ENCODE peak calls at places on chromosomes 13 and 19, in ten cellular contexts. One of them, this sample, is unnamed.

GRCh38 chr19:45641274-45642105 is 2.3 kb upstream of the EML2 start:
- DNase-seq in Calu3: peak
- DNase-seq in cardiac fibroblast: peak
- DNase-seq in fibroblast of pulmonary artery: peak
- DNase-seq in PC-3: peak
- DNase-seq in GM10248: peak
- DNase-seq in lower leg skin: peak
- DNase-seq in left lung: peak
- DNase-seq in AG04450: no peak
- DNase-seq in RWPE1: peak
- DNase-seq in this sample: peak

GRCh38 chr13:41995946-41996345 is 35.0 kb upstream of the VWA8 start:
- DNase-seq in Calu3: no peak
- DNase-seq in cardiac fibroblast: peak
- DNase-seq in fibroblast of pulmonary artery: peak
- DNase-seq in PC-3: peak
- DNase-seq in GM10248: peak
- DNase-seq in lower leg skin: no peak
- DNase-seq in left lung: no peak
- DNase-seq in AG04450: no peak
- DNase-seq in RWPE1: no peak
- DNase-seq in this sample: no peak

GRCh38 chr19:40959338-40959737 is 31.7 kb upstream of the CYP2B6 start:
- DNase-seq in Calu3: no peak
- DNase-seq in cardiac fibroblast: no peak
- DNase-seq in fibroblast of pulmonary artery: no peak
- DNase-seq in PC-3: no peak
- DNase-seq in GM10248: no peak
- DNase-seq in lower leg skin: no peak
- DNase-seq in left lung: no peak
- DNase-seq in AG04450: no peak
- DNase-seq in RWPE1: no peak
- DNase-seq in this sample: no peak

GRCh38 chr13:106522112-106522511 is 13.3 kb downstream of the EFNB2 start:
- DNase-seq in Calu3: no peak
- DNase-seq in cardiac fibroblast: no peak
- DNase-seq in fibroblast of pulmonary artery: no peak
- DNase-seq in PC-3: no peak
- DNase-seq in GM10248: no peak
- DNase-seq in lower leg skin: no peak
- DNase-seq in left lung: no peak
- DNase-seq in AG04450: no peak
- DNase-seq in RWPE1: no peak
- DNase-seq in this sample: no peak

GRCh38 chr13:110643768-110644421 is 28.6 kb downstream of the NAXD start:
- DNase-seq in Calu3: no peak
- DNase-seq in cardiac fibroblast: no peak
- DNase-seq in fibroblast of pulmonary artery: no peak
- DNase-seq in PC-3: no peak
- DNase-seq in GM10248: no peak
- DNase-seq in lower leg skin: peak
- DNase-seq in left lung: no peak
- DNase-seq in AG04450: no peak
- DNase-seq in RWPE1: no peak
- DNase-seq in this sample: no peak

GRCh38 chr19:41495589-41495988 is 52.6 kb downstream of the ERICH4 start:
- DNase-seq in Calu3: no peak
- DNase-seq in cardiac fibroblast: no peak
- DNase-seq in fibroblast of pulmonary artery: no peak
- DNase-seq in PC-3: no peak
- DNase-seq in GM10248: no peak
- DNase-seq in lower leg skin: no peak
- DNase-seq in left lung: no peak
- DNase-seq in AG04450: no peak
- DNase-seq in RWPE1: no peak
- DNase-seq in this sample: no peak

GRCh38 chr13:113552786-113553540 is 31.6 kb upstream of the TFDP1 start:
- DNase-seq in Calu3: no peak
- DNase-seq in cardiac fibroblast: no peak
- DNase-seq in fibroblast of pulmonary artery: no peak
- DNase-seq in PC-3: no peak
- DNase-seq in GM10248: no peak
- DNase-seq in lower leg skin: peak
- DNase-seq in left lung: peak
- DNase-seq in AG04450: no peak
- DNase-seq in RWPE1: no peak
- DNase-seq in this sample: no peak

GRCh38 chr19:33349319-33350289 is 23.9 kb upstream of the CEBPG start:
- DNase-seq in Calu3: no peak
- DNase-seq in cardiac fibroblast: no peak
- DNase-seq in fibroblast of pulmonary artery: no peak
- DNase-seq in PC-3: no peak
- DNase-seq in GM10248: no peak
- DNase-seq in lower leg skin: peak
- DNase-seq in left lung: no peak
- DNase-seq in AG04450: no peak
- DNase-seq in RWPE1: no peak
- DNase-seq in this sample: no peak

GRCh38 chr13:79353698-79354097 is 52.4 kb downstream of the RBM26 start:
- DNase-seq in Calu3: no peak
- DNase-seq in cardiac fibroblast: peak
- DNase-seq in fibroblast of pulmonary artery: peak
- DNase-seq in PC-3: no peak
- DNase-seq in GM10248: no peak
- DNase-seq in lower leg skin: no peak
- DNase-seq in left lung: no peak
- DNase-seq in AG04450: no peak
- DNase-seq in RWPE1: no peak
- DNase-seq in this sample: no peak

GRCh38 chr19:58483776-58484175 is 7.6 kb downstream of the ZNF446 start:
- DNase-seq in Calu3: no peak
- DNase-seq in cardiac fibroblast: no peak
- DNase-seq in fibroblast of pulmonary artery: no peak
- DNase-seq in PC-3: no peak
- DNase-seq in GM10248: no peak
- DNase-seq in lower leg skin: no peak
- DNase-seq in left lung: no peak
- DNase-seq in AG04450: no peak
- DNase-seq in RWPE1: no peak
- DNase-seq in this sample: no peak

GRCh38 chr19:3725640-3726310 is 17.6 kb downstream of the TJP3 start:
- DNase-seq in Calu3: peak
- DNase-seq in cardiac fibroblast: no peak
- DNase-seq in fibroblast of pulmonary artery: no peak
- DNase-seq in PC-3: no peak
- DNase-seq in GM10248: no peak
- DNase-seq in lower leg skin: no peak
- DNase-seq in left lung: peak
- DNase-seq in AG04450: no peak
- DNase-seq in RWPE1: no peak
- DNase-seq in this sample: no peak

GRCh38 chr13:113162783-113163685 is 4.6 kb downstream of the PROZ start:
- DNase-seq in Calu3: no peak
- DNase-seq in cardiac fibroblast: no peak
- DNase-seq in fibroblast of pulmonary artery: no peak
- DNase-seq in PC-3: no peak
- DNase-seq in GM10248: no peak
- DNase-seq in lower leg skin: no peak
- DNase-seq in left lung: no peak
- DNase-seq in AG04450: no peak
- DNase-seq in RWPE1: no peak
- DNase-seq in this sample: no peak

GRCh38 chr13:103036268-103036667 is 29.9 kb downstream of the SLC10A2 start:
- DNase-seq in Calu3: no peak
- DNase-seq in cardiac fibroblast: no peak
- DNase-seq in fibroblast of pulmonary artery: no peak
- DNase-seq in PC-3: peak
- DNase-seq in GM10248: no peak
- DNase-seq in lower leg skin: no peak
- DNase-seq in left lung: no peak
- DNase-seq in AG04450: no peak
- DNase-seq in RWPE1: no peak
- DNase-seq in this sample: no peak

GRCh38 chr13:91126806-91127205 is 220.7 kb upstream of the MIR17HG start:
- DNase-seq in Calu3: no peak
- DNase-seq in cardiac fibroblast: no peak
- DNase-seq in fibroblast of pulmonary artery: peak
- DNase-seq in PC-3: no peak
- DNase-seq in GM10248: no peak
- DNase-seq in lower leg skin: no peak
- DNase-seq in left lung: no peak
- DNase-seq in AG04450: no peak
- DNase-seq in RWPE1: no peak
- DNase-seq in this sample: no peak

GRCh38 chr13:53250272-53250875 is 221.8 kb downstream of the OLFM4 start:
- DNase-seq in Calu3: peak
- DNase-seq in cardiac fibroblast: peak
- DNase-seq in fibroblast of pulmonary artery: peak
- DNase-seq in PC-3: peak
- DNase-seq in GM10248: peak
- DNase-seq in lower leg skin: no peak
- DNase-seq in left lung: no peak
- DNase-seq in AG04450: peak
- DNase-seq in RWPE1: peak
- DNase-seq in this sample: no peak

GRCh38 chr13:19587635-19588300 is 26.4 kb upstream of the TPTE2 start:
- DNase-seq in Calu3: peak
- DNase-seq in cardiac fibroblast: peak
- DNase-seq in fibroblast of pulmonary artery: peak
- DNase-seq in PC-3: peak
- DNase-seq in GM10248: peak
- DNase-seq in lower leg skin: peak
- DNase-seq in left lung: no peak
- DNase-seq in AG04450: no peak
- DNase-seq in RWPE1: no peak
- DNase-seq in this sample: no peak
- TF ChIP-seq CTCF in Calu3: peak
- TF ChIP-seq CTCF in cardiac fibroblast: peak
- TF ChIP-seq CTCF in fibroblast of pulmonary artery: peak
- TF ChIP-seq CTCF in PC-3: peak
- TF ChIP-seq CTCF in GM10248: peak
- TF ChIP-seq CTCF in lower leg skin: no peak
- TF ChIP-seq CTCF in left lung: peak
- TF ChIP-seq CTCF in AG04450: peak
- TF ChIP-seq CTCF in RWPE1: peak
- TF ChIP-seq CTCF in this sample: no peak

GRCh38 chr13:24252136-24252535 is 57.2 kb upstream of the C1QTNF9 start:
- DNase-seq in Calu3: no peak
- DNase-seq in cardiac fibroblast: no peak
- DNase-seq in fibroblast of pulmonary artery: no peak
- DNase-seq in PC-3: no peak
- DNase-seq in GM10248: no peak
- DNase-seq in lower leg skin: no peak
- DNase-seq in left lung: no peak
- DNase-seq in AG04450: no peak
- DNase-seq in RWPE1: no peak
- DNase-seq in this sample: no peak

GRCh38 chr13:24249586-24249985 is 59.8 kb upstream of the C1QTNF9 start:
- DNase-seq in Calu3: no peak
- DNase-seq in cardiac fibroblast: no peak
- DNase-seq in fibroblast of pulmonary artery: no peak
- DNase-seq in PC-3: no peak
- DNase-seq in GM10248: no peak
- DNase-seq in lower leg skin: no peak
- DNase-seq in left lung: no peak
- DNase-seq in AG04450: no peak
- DNase-seq in RWPE1: no peak
- DNase-seq in this sample: no peak

GRCh38 chr13:24251525-24251924 is 57.9 kb upstream of the C1QTNF9 start:
- DNase-seq in Calu3: no peak
- DNase-seq in cardiac fibroblast: no peak
- DNase-seq in fibroblast of pulmonary artery: no peak
- DNase-seq in PC-3: no peak
- DNase-seq in GM10248: no peak
- DNase-seq in lower leg skin: no peak
- DNase-seq in left lung: no peak
- DNase-seq in AG04450: no peak
- DNase-seq in RWPE1: no peak
- DNase-seq in this sample: no peak

GRCh38 chr13:24253520-24254150 is 55.7 kb upstream of the C1QTNF9 start:
- DNase-seq in Calu3: no peak
- DNase-seq in cardiac fibroblast: no peak
- DNase-seq in fibroblast of pulmonary artery: no peak
- DNase-seq in PC-3: no peak
- DNase-seq in GM10248: no peak
- DNase-seq in lower leg skin: no peak
- DNase-seq in left lung: no peak
- DNase-seq in AG04450: no peak
- DNase-seq in RWPE1: no peak
- DNase-seq in this sample: no peak

GRCh38 chr13:24254151-24254810 is 55.1 kb upstream of the C1QTNF9 start:
- DNase-seq in Calu3: no peak
- DNase-seq in cardiac fibroblast: peak
- DNase-seq in fibroblast of pulmonary artery: no peak
- DNase-seq in PC-3: no peak
- DNase-seq in GM10248: peak
- DNase-seq in lower leg skin: no peak
- DNase-seq in left lung: peak
- DNase-seq in AG04450: peak
- DNase-seq in RWPE1: no peak
- DNase-seq in this sample: no peak
- TF ChIP-seq CTCF in Calu3: no peak
- TF ChIP-seq CTCF in cardiac fibroblast: no peak
- TF ChIP-seq CTCF in fibroblast of pulmonary artery: no peak
- TF ChIP-seq CTCF in PC-3: no peak
- TF ChIP-seq CTCF in GM10248: no peak
- TF ChIP-seq CTCF in lower leg skin: no peak
- TF ChIP-seq CTCF in left lung: no peak
- TF ChIP-seq CTCF in AG04450: no peak
- TF ChIP-seq CTCF in RWPE1: no peak
- TF ChIP-seq CTCF in this sample: no peak

GRCh38 chr13:49792550-49793324 is at the start of gene KPNA3:
- DNase-seq in Calu3: peak
- DNase-seq in cardiac fibroblast: peak
- DNase-seq in fibroblast of pulmonary artery: peak
- DNase-seq in PC-3: peak
- DNase-seq in GM10248: peak
- DNase-seq in lower leg skin: peak
- DNase-seq in left lung: peak
- DNase-seq in AG04450: peak
- DNase-seq in RWPE1: peak
- DNase-seq in this sample: peak
- TF ChIP-seq CTCF in Calu3: no peak
- TF ChIP-seq CTCF in cardiac fibroblast: no peak
- TF ChIP-seq CTCF in fibroblast of pulmonary artery: no peak
- TF ChIP-seq CTCF in PC-3: no peak
- TF ChIP-seq CTCF in GM10248: peak
- TF ChIP-seq CTCF in lower leg skin: no peak
- TF ChIP-seq CTCF in left lung: no peak
- TF ChIP-seq CTCF in AG04450: no peak
- TF ChIP-seq CTCF in RWPE1: peak
- TF ChIP-seq CTCF in this sample: no peak

DNA sequence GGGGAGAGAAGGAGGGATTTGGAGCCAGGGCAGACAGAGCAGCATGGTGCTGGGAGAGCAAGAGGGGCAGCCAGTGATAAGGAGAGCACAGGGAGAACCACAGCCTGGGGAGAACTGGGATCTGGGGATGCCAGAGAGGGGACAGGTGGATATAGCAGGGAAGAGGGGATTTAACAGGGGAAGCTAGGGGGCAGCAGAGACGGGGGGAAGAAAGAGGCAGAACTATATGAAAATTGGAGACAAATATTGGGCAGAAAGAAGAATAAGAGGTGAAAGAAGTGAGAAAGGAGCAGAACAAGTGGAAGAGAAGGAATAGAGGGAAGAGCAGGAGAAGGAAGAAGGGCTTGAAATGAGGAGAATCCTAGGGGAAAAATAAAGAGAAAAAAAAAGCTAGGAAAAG is 6.5 kb upstream of the ZNF528 start:
- DNase-seq in Calu3: no peak
- DNase-seq in cardiac fibroblast: no peak
- DNase-seq in fibroblast of pulmonary artery: no peak
- DNase-seq in PC-3: no peak
- DNase-seq in GM10248: no peak
- DNase-seq in lower leg skin: no peak
- DNase-seq in left lung: no peak
- DNase-seq in AG04450: no peak
- DNase-seq in RWPE1: no peak
- DNase-seq in this sample: no peak
- TF ChIP-seq CTCF in Calu3: no peak
- TF ChIP-seq CTCF in cardiac fibroblast: no peak
- TF ChIP-seq CTCF in fibroblast of pulmonary artery: no peak
- TF ChIP-seq CTCF in PC-3: no peak
- TF ChIP-seq CTCF in GM10248: no peak
- TF ChIP-seq CTCF in lower leg skin: no peak
- TF ChIP-seq CTCF in left lung: no peak
- TF ChIP-seq CTCF in AG04450: no peak
- TF ChIP-seq CTCF in RWPE1: no peak
- TF ChIP-seq CTCF in this sample: no peak